ENCODE peak calls at places on chromosomes 12 and 14, in seven cellular contexts. R is upper lobe of right lung; V is Right ventricle myocardium inferior; M is left cardiac atrium; W is activated naive CD8-positive, alpha-beta T cell treated with anti-CD3 and anti-CD28 coated beads, Interleukin-2, amount 50 U/mL, for 24 hours; P is omental fat pad; X is T-helper 17 cell. S is an unnamed sample.

GRCh38 chr14:50237448-50237847 is 6.1 kb upstream of the SOS2 start:
- ATAC-seq in R (peak; percentile 28), V (no peak), M (no peak), W (no peak), P (no peak), X (no peak), S (no peak)

GRCh38 chr14:88825078-88825458 is 617 bp downstream of the TTC8 start:
- ATAC-seq in R (no peak), V (no peak), M (no peak), W (no peak), P (no peak), X (no peak), S (no peak)

GRCh38 chr12:26734510-26735248 is 98.3 kb downstream of the ITPR2 start:
- ATAC-seq in R (no peak), V (no peak), M (no peak), W (no peak), P (no peak), X (no peak), S (no peak)

GRCh38 chr12:130714091-130714590 is 2.0 kb downstream of the RIMBP2 start:
- ATAC-seq in R (peak; percentile 10), V (no peak), M (peak; percentile 42), W (no peak), P (peak; percentile 63), X (no peak), S (no peak)

GRCh38 chr12:26493656-26494055 is 298.3 kb downstream of the SSPN start:
- ATAC-seq in R (no peak), V (no peak), M (no peak), W (no peak), P (no peak), X (no peak), S (no peak)

GRCh38 chr12:55631743-55632142 is 4.9 kb upstream of the OR10P1 start:
- ATAC-seq in R (peak; percentile 30), V (peak; percentile 33), M (peak; percentile 74), W (no peak), P (no peak), X (no peak), S (no peak)

GRCh38 chr14:64417042-64417770 is 29.1 kb downstream of the MTHFD1 start:
- ATAC-seq in R (peak; percentile 66), V (peak; percentile 39), M (no peak), W (no peak), P (no peak), X (no peak), S (no peak)

GRCh38 chr14:68945190-68945584 is 33.9 kb downstream of the ACTN1 start:
- ATAC-seq in R (no peak), V (no peak), M (no peak), W (no peak), P (no peak), X (no peak), S (no peak)

GRCh38 chr12:12094481-12094880 is 23.7 kb downstream of the BCL2L14 start:
- ATAC-seq in R (no peak), V (no peak), M (no peak), W (no peak), P (no peak), X (no peak), S (no peak)

GRCh38 chr12:113781415-113782198 is 184.5 kb downstream of the RBM19 start:
- ATAC-seq in R (no peak), V (no peak), M (no peak), W (no peak), P (no peak), X (no peak), S (no peak)

GRCh38 chr12:84913151-84913550 is 552 bp upstream of the SLC6A15 start:
- ATAC-seq in R (no peak), V (no peak), M (no peak), W (no peak), P (no peak), X (no peak), S (no peak)

GRCh38 chr14:100199240-100199860 is 39.6 kb upstream of the YY1 start:
- ATAC-seq in R (no peak), V (no peak), M (no peak), W (no peak), P (no peak), X (no peak), S (no peak)

GRCh38 chr12:92170050-92170449 is 24.4 kb upstream of the BTG1 start:
- ATAC-seq in R (no peak), V (no peak), M (no peak), W (peak; percentile 49), P (no peak), X (no peak), S (peak; percentile 31)

GRCh38 chr12:8784464-8784863 is 38.0 kb upstream of the A2ML1 start:
- ATAC-seq in R (no peak), V (no peak), M (no peak), W (no peak), P (no peak), X (no peak), S (no peak)

GRCh38 chr12:132067182-132067581 is 76.9 kb downstream of the DDX51 start:
- ATAC-seq in R (no peak), V (no peak), M (no peak), W (no peak), P (no peak), X (no peak), S (no peak)

GRCh38 chr14:96363751-96364336 is 518 bp downstream of the GSKIP start:
- ATAC-seq in R (peak; percentile 54), V (no peak), M (peak; percentile 15), W (peak; percentile 10), P (peak; percentile 63), X (peak; percentile 21), S (no peak)

GRCh38 chr14:35865611-35866010 is 39.5 kb downstream of the BRMS1L start:
- ATAC-seq in R (peak; percentile 63), V (no peak), M (no peak), W (no peak), P (no peak), X (no peak), S (no peak)

GRCh38 chr14:22460461-22461195 is 128.4 kb downstream of the DAD1 start:
- ATAC-seq in R (peak; percentile 78), V (no peak), M (no peak), W (peak; percentile 40), P (peak; percentile 81), X (no peak), S (peak; percentile 41)

GRCh38 chr14:105951399-105951798 is 425.0 kb downstream of the TMEM121 start:
- ATAC-seq in R (no peak), V (no peak), M (no peak), W (no peak), P (no peak), X (no peak), S (no peak)

GRCh38 chr12:77644915-77645605 is 185.6 kb upstream of the NAV3 start:
- ATAC-seq in R (no peak), V (no peak), M (no peak), W (no peak), P (no peak), X (no peak), S (no peak)

S was measured in activated CD4-positive, CD25-positive, alpha-beta regulatory T cell treated with anti-CD3 and anti-CD28 coated beads, Interleukin-2, amount 50 U/mL, for 24 hours.